ENCODE peak calls at places on chromosomes 2 and 18, in four cellular contexts. One of them, this sample, is unnamed.
A peak's percentile ranks its signal among the peaks of the same experiment; 100 is the strongest.

GRCh38 chr18:55779711-55780590 is 192.0 kb upstream of the TCF4 start:
- DNase-seq in AG10803: peak; percentile 40
- DNase-seq in neural progenitor cell: peak; percentile 79
- DNase-seq in mucosa of descending colon: peak; percentile 7
- DNase-seq in this sample: peak; percentile 28

GRCh38 chr2:100882645-100883613 is 63.0 kb downstream of the NPAS2 start:
- DNase-seq in AG10803: no peak
- DNase-seq in neural progenitor cell: no peak
- DNase-seq in mucosa of descending colon: no peak
- DNase-seq in this sample: no peak

GRCh38 chr2:7691961-7692656 is 774.9 kb downstream of the RNF144A start:
- DNase-seq in AG10803: no peak
- DNase-seq in neural progenitor cell: no peak
- DNase-seq in mucosa of descending colon: no peak
- DNase-seq in this sample: no peak

GRCh38 chr2:8006181-8006580 is 675.7 kb upstream of the ID2 start:
- DNase-seq in AG10803: peak; percentile 9
- DNase-seq in neural progenitor cell: no peak
- DNase-seq in mucosa of descending colon: no peak
- DNase-seq in this sample: no peak

GRCh38 chr2:216047417-216047816 is 34.1 kb upstream of the MREG start:
- DNase-seq in AG10803: no peak
- DNase-seq in neural progenitor cell: no peak
- DNase-seq in mucosa of descending colon: no peak
- DNase-seq in this sample: no peak

GRCh38 chr2:72762276-72762675 is 63.6 kb downstream of the EXOC6B start:
- DNase-seq in AG10803: no peak
- DNase-seq in neural progenitor cell: no peak
- DNase-seq in mucosa of descending colon: no peak
- DNase-seq in this sample: no peak

GRCh38 chr18:7830468-7830867 is 263.4 kb downstream of the PTPRM start:
- DNase-seq in AG10803: no peak
- DNase-seq in neural progenitor cell: no peak
- DNase-seq in mucosa of descending colon: no peak
- DNase-seq in this sample: no peak

GRCh38 chr2:40120021-40120420 is 331.9 kb downstream of the SLC8A1 start:
- DNase-seq in AG10803: no peak
- DNase-seq in neural progenitor cell: no peak
- DNase-seq in mucosa of descending colon: no peak
- DNase-seq in this sample: no peak

GRCh38 chr18:9696112-9696511 is 12.0 kb upstream of the RAB31 start:
- DNase-seq in AG10803: peak; percentile 39
- DNase-seq in neural progenitor cell: no peak
- DNase-seq in mucosa of descending colon: no peak
- DNase-seq in this sample: no peak

GRCh38 chr2:66509326-66509811 is 74.4 kb downstream of the MEIS1 start:
- DNase-seq in AG10803: peak; percentile 21
- DNase-seq in neural progenitor cell: no peak
- DNase-seq in mucosa of descending colon: no peak
- DNase-seq in this sample: no peak

GRCh38 chr2:74101574-74102300 is 46.0 kb downstream of the BOLA3 start:
- DNase-seq in AG10803: no peak
- DNase-seq in neural progenitor cell: no peak
- DNase-seq in mucosa of descending colon: no peak
- DNase-seq in this sample: no peak

GRCh38 chr2:132974477-132975050 is 304.6 kb upstream of the LYPD1 start:
- DNase-seq in AG10803: no peak
- DNase-seq in neural progenitor cell: no peak
- DNase-seq in mucosa of descending colon: no peak
- DNase-seq in this sample: no peak

GRCh38 chr18:35460719-35461118 is 37.0 kb downstream of the INO80C start:
- DNase-seq in AG10803: peak; percentile 31
- DNase-seq in neural progenitor cell: no peak
- DNase-seq in mucosa of descending colon: no peak
- DNase-seq in this sample: no peak

GRCh38 chr2:231930601-231931281 is 4.5 kb upstream of the NPPC start:
- DNase-seq in AG10803: peak; percentile 25
- DNase-seq in neural progenitor cell: no peak
- DNase-seq in mucosa of descending colon: no peak
- DNase-seq in this sample: no peak

GRCh38 chr18:56501896-56502295 is 136.5 kb downstream of the TXNL1 start:
- DNase-seq in AG10803: no peak
- DNase-seq in neural progenitor cell: no peak
- DNase-seq in mucosa of descending colon: no peak
- DNase-seq in this sample: no peak

GRCh38 chr2:226307440-226308365 is 491.9 kb downstream of the IRS1 start:
- DNase-seq in AG10803: no peak
- DNase-seq in neural progenitor cell: no peak
- DNase-seq in mucosa of descending colon: peak; percentile 3
- DNase-seq in this sample: no peak

GRCh38 chr2:49044680-49045079 is 109.6 kb downstream of the FSHR start:
- DNase-seq in AG10803: no peak
- DNase-seq in neural progenitor cell: peak; percentile 75
- DNase-seq in mucosa of descending colon: no peak
- DNase-seq in this sample: no peak

GRCh38 chr2:187775651-187776050 is 221.4 kb upstream of the TFPI start:
- DNase-seq in AG10803: no peak
- DNase-seq in neural progenitor cell: no peak
- DNase-seq in mucosa of descending colon: no peak
- DNase-seq in this sample: no peak

GRCh38 chr2:199163901-199164300 is 293.8 kb downstream of the SATB2 start:
- DNase-seq in AG10803: no peak
- DNase-seq in neural progenitor cell: no peak
- DNase-seq in mucosa of descending colon: no peak
- DNase-seq in this sample: no peak

GRCh38 chr2:26292646-26293045 is 47.9 kb downstream of the HADHB start:
- DNase-seq in AG10803: no peak
- DNase-seq in neural progenitor cell: no peak
- DNase-seq in mucosa of descending colon: no peak
- DNase-seq in this sample: no peak

GRCh38 chr18:3652380-3653262 is 202.6 kb downstream of the TGIF1 start:
- DNase-seq in AG10803: peak; percentile 75
- DNase-seq in neural progenitor cell: no peak
- DNase-seq in mucosa of descending colon: peak; percentile 75
- DNase-seq in this sample: no peak

GRCh38 chr2:232588680-232589585 is 38.4 kb downstream of the EIF4E2 start:
- DNase-seq in AG10803: peak; percentile 84
- DNase-seq in neural progenitor cell: no peak
- DNase-seq in mucosa of descending colon: peak; percentile 79
- DNase-seq in this sample: no peak

GRCh38 chr2:133143649-133144048 is 424.6 kb downstream of the NCKAP5 start:
- DNase-seq in AG10803: no peak
- DNase-seq in neural progenitor cell: no peak
- DNase-seq in mucosa of descending colon: no peak
- DNase-seq in this sample: no peak

GRCh38 chr18:54284967-54285785 is 15.9 kb downstream of the POLI start:
- DNase-seq in AG10803: peak; percentile 53
- DNase-seq in neural progenitor cell: no peak
- DNase-seq in mucosa of descending colon: no peak
- DNase-seq in this sample: no peak

GRCh38 chr18:47847635-47848034 is 82.8 kb downstream of the SMAD2 start:
- DNase-seq in AG10803: no peak
- DNase-seq in neural progenitor cell: no peak
- DNase-seq in mucosa of descending colon: no peak
- DNase-seq in this sample: no peak
- TF ChIP-seq CTCF in AG10803: no peak
- TF ChIP-seq CTCF in neural progenitor cell: no peak
- TF ChIP-seq CTCF in mucosa of descending colon: no peak
- TF ChIP-seq CTCF in this sample: no peak

GRCh38 chr2:190068764-190069163 is 6.2 kb upstream of the MSTN start:
- DNase-seq in AG10803: no peak
- DNase-seq in neural progenitor cell: no peak
- DNase-seq in mucosa of descending colon: no peak
- DNase-seq in this sample: no peak

GRCh38 chr2:190075623-190076022 is 13.1 kb upstream of the MSTN start:
- DNase-seq in AG10803: no peak
- DNase-seq in neural progenitor cell: no peak
- DNase-seq in mucosa of descending colon: no peak
- DNase-seq in this sample: no peak

GRCh38 chr2:190065839-190066238 is 3.3 kb upstream of the MSTN start:
- DNase-seq in AG10803: no peak
- DNase-seq in neural progenitor cell: no peak
- DNase-seq in mucosa of descending colon: no peak
- DNase-seq in this sample: no peak

DNA sequence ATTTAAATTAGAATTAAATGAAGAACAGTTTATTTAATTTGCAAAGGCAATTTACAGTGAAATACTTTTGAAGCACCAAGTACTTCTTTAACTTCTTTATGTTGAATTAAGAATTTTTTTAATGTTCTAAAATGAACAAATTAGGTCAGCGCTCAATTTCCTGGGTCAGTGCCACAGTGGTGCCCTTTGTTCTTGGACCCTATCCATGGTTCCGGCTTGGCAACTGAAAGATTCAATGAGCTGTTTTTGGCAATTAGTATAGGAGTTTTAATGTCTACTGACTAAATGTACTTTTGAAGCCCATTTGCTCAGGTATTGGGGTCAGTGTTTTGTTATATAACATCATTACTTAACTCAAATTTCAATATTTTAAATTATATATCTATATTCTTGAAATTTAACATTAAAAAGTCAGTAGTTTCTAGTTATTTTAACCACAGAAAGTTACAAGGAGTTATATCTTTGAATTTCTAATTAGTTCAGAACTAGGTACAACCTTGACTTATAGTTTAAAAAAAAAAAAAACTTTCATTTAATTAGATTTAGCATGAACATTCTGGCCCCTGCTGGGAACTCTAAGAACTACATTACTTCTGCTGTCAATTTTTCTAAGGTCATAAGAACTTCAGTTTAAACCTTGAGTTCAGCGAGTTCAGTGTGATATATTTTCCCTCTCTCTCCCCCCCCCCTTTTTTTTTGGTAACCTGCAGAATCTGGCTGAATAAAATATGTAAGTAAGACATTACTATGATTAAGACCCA is 7.6 kb upstream of the MSTN start:
- DNase-seq in AG10803: peak; percentile 74
- DNase-seq in neural progenitor cell: peak; percentile 63
- DNase-seq in mucosa of descending colon: peak; percentile 79
- DNase-seq in this sample: no peak
- TF ChIP-seq CTCF in AG10803: peak; percentile 82
- TF ChIP-seq CTCF in neural progenitor cell: peak; percentile 64
- TF ChIP-seq CTCF in mucosa of descending colon: peak; percentile 12
- TF ChIP-seq CTCF in this sample: peak; percentile 72

DNA sequence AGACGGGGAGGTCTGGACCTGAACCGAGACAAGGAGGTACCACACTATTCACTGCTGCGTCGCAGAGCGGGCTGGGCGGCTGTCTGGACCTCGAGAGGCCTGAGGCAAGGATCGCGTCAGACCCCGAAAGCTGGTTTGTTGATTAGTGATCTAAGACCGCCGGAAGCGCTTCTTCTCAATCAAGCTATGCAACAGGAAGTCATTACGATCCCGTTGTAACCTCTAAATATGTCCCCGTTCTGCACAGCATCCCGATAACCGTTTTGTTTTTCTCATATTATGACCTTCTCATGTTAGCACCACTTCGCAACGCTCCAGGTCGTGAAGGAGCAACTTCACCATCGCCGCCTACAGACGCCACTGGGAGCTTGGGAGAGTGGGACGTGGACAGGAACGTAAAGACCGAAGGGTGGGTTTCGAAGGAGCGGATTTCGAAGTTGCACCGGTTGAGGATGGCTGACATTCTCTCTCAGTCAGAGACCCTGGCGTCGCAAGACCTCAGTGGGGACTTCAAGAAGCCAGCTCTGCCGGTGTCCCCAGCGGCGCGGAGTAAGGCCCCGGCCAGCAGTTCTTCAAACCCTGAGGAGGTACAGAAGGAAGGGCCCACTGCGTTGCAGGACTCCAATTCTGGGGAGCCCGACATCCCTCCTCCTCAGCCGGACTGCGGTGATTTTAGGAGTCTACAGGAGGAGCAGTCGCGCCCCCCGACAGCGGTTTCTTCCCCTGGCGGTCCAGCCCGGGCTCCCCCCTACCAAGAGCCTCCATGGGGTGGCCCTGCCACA is at the start of the genes SLC4A1AP and SUPT7L:
- DNase-seq in AG10803: peak; percentile 88
- DNase-seq in neural progenitor cell: peak; percentile 88
- DNase-seq in mucosa of descending colon: peak; percentile 78
- DNase-seq in this sample: peak; percentile 35
- TF ChIP-seq CTCF in AG10803: peak; percentile 10
- TF ChIP-seq CTCF in neural progenitor cell: peak; percentile 10
- TF ChIP-seq CTCF in mucosa of descending colon: no peak
- TF ChIP-seq CTCF in this sample: no peak

GRCh38 chr2:195342105-195342504 is 314.9 kb upstream of the SLC39A10 start:
- DNase-seq in AG10803: no peak
- DNase-seq in neural progenitor cell: no peak
- DNase-seq in mucosa of descending colon: no peak
- DNase-seq in this sample: no peak
- TF ChIP-seq CTCF in AG10803: no peak
- TF ChIP-seq CTCF in neural progenitor cell: no peak
- TF ChIP-seq CTCF in mucosa of descending colon: no peak
- TF ChIP-seq CTCF in this sample: no peak

GRCh38 chr2:197599285-197599965 is 76.0 kb downstream of the RFTN2 start:
- DNase-seq in AG10803: peak; percentile 58
- DNase-seq in neural progenitor cell: peak; percentile 16
- DNase-seq in mucosa of descending colon: peak; percentile 4
- DNase-seq in this sample: no peak
- TF ChIP-seq CTCF in AG10803: peak; percentile 58
- TF ChIP-seq CTCF in neural progenitor cell: peak; percentile 24
- TF ChIP-seq CTCF in mucosa of descending colon: no peak
- TF ChIP-seq CTCF in this sample: peak; percentile 46

GRCh38 chr18:50866765-50867164 is 12.2 kb upstream of the ME2 start:
- DNase-seq in AG10803: no peak
- DNase-seq in neural progenitor cell: no peak
- DNase-seq in mucosa of descending colon: no peak
- DNase-seq in this sample: no peak
- TF ChIP-seq CTCF in AG10803: peak; percentile 27
- TF ChIP-seq CTCF in neural progenitor cell: no peak
- TF ChIP-seq CTCF in mucosa of descending colon: no peak
- TF ChIP-seq CTCF in this sample: peak; percentile 11

GRCh38 chr2:239035997-239036731 is 188.3 kb downstream of the TWIST2 start:
- DNase-seq in AG10803: no peak
- DNase-seq in neural progenitor cell: peak; percentile 14
- DNase-seq in mucosa of descending colon: peak; percentile 10
- DNase-seq in this sample: no peak
- TF ChIP-seq CTCF in AG10803: no peak
- TF ChIP-seq CTCF in neural progenitor cell: no peak
- TF ChIP-seq CTCF in mucosa of descending colon: no peak
- TF ChIP-seq CTCF in this sample: no peak

GRCh38 chr18:65753520-65753919 is 2.7 kb downstream of the CDH7 start:
- DNase-seq in AG10803: no peak
- DNase-seq in neural progenitor cell: peak; percentile 85
- DNase-seq in mucosa of descending colon: peak; percentile 13
- DNase-seq in this sample: peak; percentile 30
- TF ChIP-seq CTCF in AG10803: no peak
- TF ChIP-seq CTCF in neural progenitor cell: peak; percentile 77
- TF ChIP-seq CTCF in mucosa of descending colon: no peak
- TF ChIP-seq CTCF in this sample: peak; percentile 78